ENCODE peak calls at places on chromosomes 12 and 14, in seven cellular contexts. A is cardiac muscle cell; J is hippocampal formation; D is effector CD4-positive, alpha-beta T cell; R is AG20443; U is renal cortical epithelial cell; P is NCI-H1092 treated with DMSO at 0.1 percent for 48 hours. S is an unnamed sample.

GRCh38 chr12:1583421-1584078 is 10.8 kb downstream of the FBXL14 start:
- DNase-seq in A (peak; percentile 85), J (peak; percentile 88), D (peak; percentile 66), R (peak; percentile 80), U (peak; percentile 81), P (peak; percentile 92), S (peak; percentile 81)

GRCh38 chr12:93984005-93984404 is 164.4 kb upstream of the PLXNC1 start:
- DNase-seq in A (no peak), J (no peak), D (no peak), R (no peak), U (no peak), P (no peak), S (no peak)

GRCh38 chr12:6039894-6040601 is 84.4 kb downstream of the VWF start:
- DNase-seq in A (peak; percentile 77), J (peak; percentile 72), D (peak; percentile 19), R (peak; percentile 85), U (peak; percentile 60), P (peak; percentile 60), S (peak; percentile 83)

GRCh38 chr12:130944878-130945277 is 8.8 kb upstream of the ADGRD1 start:
- DNase-seq in A (no peak), J (no peak), D (no peak), R (no peak), U (no peak), P (no peak), S (no peak)

GRCh38 chr12:117100851-117101673 is 1.8 kb upstream of the TESC start:
- DNase-seq in A (no peak), J (no peak), D (no peak), R (no peak), U (no peak), P (no peak), S (no peak)

GRCh38 chr14:65446159-65446558 is 33.6 kb downstream of the FUT8 start:
- DNase-seq in A (no peak), J (no peak), D (no peak), R (peak; percentile 37), U (no peak), P (peak; percentile 11), S (no peak)

GRCh38 chr12:93634416-93634815 is 42.8 kb upstream of the CRADD start:
- DNase-seq in A (no peak), J (no peak), D (no peak), R (peak; percentile 22), U (no peak), P (no peak), S (no peak)

GRCh38 chr14:64720190-64720589 is 16.0 kb downstream of the PLEKHG3 start:
- DNase-seq in A (no peak), J (no peak), D (no peak), R (peak; percentile 56), U (peak; percentile 98), P (no peak), S (no peak)

GRCh38 chr14:71551291-71551955 is 380.8 kb upstream of the RGS6 start:
- DNase-seq in A (no peak), J (no peak), D (no peak), R (peak; percentile 71), U (peak; percentile 77), P (no peak), S (no peak)

GRCh38 chr12:46458500-46459106 is 86.0 kb upstream of the SLC38A2 start:
- DNase-seq in A (no peak), J (no peak), D (no peak), R (no peak), U (no peak), P (no peak), S (no peak)

GRCh38 chr14:34713681-34714319 is 593 bp downstream of the CFL2 start:
- DNase-seq in A (peak; percentile 38), J (peak; percentile 49), D (no peak), R (peak; percentile 64), U (peak; percentile 86), P (peak; percentile 65), S (no peak)

GRCh38 chr12:124623344-124623885 is 56.0 kb upstream of the NCOR2 start:
- DNase-seq in A (no peak), J (no peak), D (no peak), R (no peak), U (no peak), P (no peak), S (no peak)

GRCh38 chr14:62322216-62322615 is 560.0 kb downstream of the SNAPC1 start:
- DNase-seq in A (no peak), J (no peak), D (no peak), R (no peak), U (no peak), P (no peak), S (no peak)

GRCh38 chr14:60488175-60488574 is 2.3 kb upstream of the C14orf39 start:
- DNase-seq in A (no peak), J (peak; percentile 0), D (no peak), R (no peak), U (no peak), P (peak; percentile 42), S (peak; percentile 35)

GRCh38 chr14:87002831-87003230 is 990.2 kb downstream of the GALC start:
- DNase-seq in A (no peak), J (peak; percentile 9), D (no peak), R (no peak), U (peak; percentile 30), P (no peak), S (no peak)

GRCh38 chr12:5689773-5690172 is 255.3 kb downstream of the ANO2 start:
- DNase-seq in A (no peak), J (no peak), D (no peak), R (no peak), U (no peak), P (no peak), S (no peak)

GRCh38 chr14:31657917-31658316 is 96.7 kb downstream of the NUBPL start:
- DNase-seq in A (no peak), J (no peak), D (no peak), R (no peak), U (no peak), P (no peak), S (no peak)